ENCODE peak calls at places on chromosomes 6 and 20, in seven cellular contexts. One of them, this sample, is unnamed. For H3K9me3, the result is how much of the 10 kb centered on the place peaks cover.

GRCh38 chr6:129765008-129765407 is 55.0 kb upstream of the ARHGAP18 start:
- DNase-seq in hepatocyte: no peak
- DNase-seq in CD4-positive, alpha-beta T cell: no peak
- DNase-seq in tibial nerve: no peak
- DNase-seq in MM.1S: no peak
- DNase-seq in prostate gland: no peak
- DNase-seq in astrocyte: no peak
- DNase-seq in this sample: no peak

GRCh38 chr6:156686429-156686939 is 90.7 kb upstream of the ARID1B start:
- DNase-seq in hepatocyte: peak
- DNase-seq in CD4-positive, alpha-beta T cell: no peak
- DNase-seq in tibial nerve: no peak
- DNase-seq in MM.1S: peak
- DNase-seq in prostate gland: peak
- DNase-seq in astrocyte: peak
- DNase-seq in this sample: no peak

GRCh38 chr20:43220612-43221011 is 30.9 kb upstream of the PTPRT start:
- DNase-seq in hepatocyte: no peak
- DNase-seq in CD4-positive, alpha-beta T cell: no peak
- DNase-seq in tibial nerve: no peak
- DNase-seq in MM.1S: no peak
- DNase-seq in prostate gland: no peak
- DNase-seq in astrocyte: peak
- DNase-seq in this sample: peak

GRCh38 chr6:139753198-139753861 is 378.9 kb upstream of the CITED2 start:
- DNase-seq in hepatocyte: no peak
- DNase-seq in CD4-positive, alpha-beta T cell: no peak
- DNase-seq in tibial nerve: no peak
- DNase-seq in MM.1S: no peak
- DNase-seq in prostate gland: no peak
- DNase-seq in astrocyte: peak
- DNase-seq in this sample: no peak

GRCh38 chr6:12022903-12023522 is 10.9 kb downstream of the HIVEP1 start:
- DNase-seq in hepatocyte: no peak
- DNase-seq in CD4-positive, alpha-beta T cell: no peak
- DNase-seq in tibial nerve: no peak
- DNase-seq in MM.1S: no peak
- DNase-seq in prostate gland: no peak
- DNase-seq in astrocyte: no peak
- DNase-seq in this sample: no peak

GRCh38 chr20:3177746-3178477 is 4.6 kb upstream of the LZTS3 start:
- DNase-seq in hepatocyte: no peak
- DNase-seq in CD4-positive, alpha-beta T cell: no peak
- DNase-seq in tibial nerve: no peak
- DNase-seq in MM.1S: no peak
- DNase-seq in prostate gland: no peak
- DNase-seq in astrocyte: no peak
- DNase-seq in this sample: no peak

GRCh38 chr6:11229267-11230043 is 3.0 kb downstream of the NEDD9 start:
- DNase-seq in hepatocyte: peak
- DNase-seq in CD4-positive, alpha-beta T cell: no peak
- DNase-seq in tibial nerve: no peak
- DNase-seq in MM.1S: no peak
- DNase-seq in prostate gland: peak
- DNase-seq in astrocyte: no peak
- DNase-seq in this sample: no peak

GRCh38 chr6:111358454-111358853 is 124.6 kb downstream of the REV3L start:
- DNase-seq in hepatocyte: no peak
- DNase-seq in CD4-positive, alpha-beta T cell: no peak
- DNase-seq in tibial nerve: no peak
- DNase-seq in MM.1S: no peak
- DNase-seq in prostate gland: no peak
- DNase-seq in astrocyte: peak
- DNase-seq in this sample: no peak

GRCh38 chr6:42449917-42450313 is 1.8 kb downstream of the TRERF1 start:
- DNase-seq in hepatocyte: no peak
- DNase-seq in CD4-positive, alpha-beta T cell: no peak
- DNase-seq in tibial nerve: no peak
- DNase-seq in MM.1S: no peak
- DNase-seq in prostate gland: no peak
- DNase-seq in astrocyte: no peak
- DNase-seq in this sample: no peak

GRCh38 chr20:50727792-50728485 is 3.4 kb upstream of the PARD6B start:
- DNase-seq in hepatocyte: no peak
- DNase-seq in CD4-positive, alpha-beta T cell: no peak
- DNase-seq in tibial nerve: no peak
- DNase-seq in MM.1S: no peak
- DNase-seq in prostate gland: no peak
- DNase-seq in astrocyte: no peak
- DNase-seq in this sample: no peak

GRCh38 chr6:109322825-109323580 is 59.3 kb downstream of the CD164 start:
- DNase-seq in hepatocyte: no peak
- DNase-seq in CD4-positive, alpha-beta T cell: no peak
- DNase-seq in tibial nerve: peak
- DNase-seq in MM.1S: no peak
- DNase-seq in prostate gland: peak
- DNase-seq in astrocyte: no peak
- DNase-seq in this sample: peak

GRCh38 chr6:153083869-153084268 is 47.2 kb downstream of the RGS17 start:
- DNase-seq in hepatocyte: no peak
- DNase-seq in CD4-positive, alpha-beta T cell: no peak
- DNase-seq in tibial nerve: no peak
- DNase-seq in MM.1S: no peak
- DNase-seq in prostate gland: no peak
- DNase-seq in astrocyte: no peak
- DNase-seq in this sample: no peak

GRCh38 chr6:99195986-99196655 is 153.4 kb downstream of the FAXC start:
- DNase-seq in hepatocyte: no peak
- DNase-seq in CD4-positive, alpha-beta T cell: no peak
- DNase-seq in tibial nerve: no peak
- DNase-seq in MM.1S: no peak
- DNase-seq in prostate gland: no peak
- DNase-seq in astrocyte: no peak
- DNase-seq in this sample: no peak

GRCh38 chr6:32092760-32093497 is 16.2 kb downstream of the TNXB start:
- DNase-seq in hepatocyte: peak
- DNase-seq in CD4-positive, alpha-beta T cell: no peak
- DNase-seq in tibial nerve: no peak
- DNase-seq in MM.1S: no peak
- DNase-seq in prostate gland: no peak
- DNase-seq in astrocyte: no peak
- DNase-seq in this sample: no peak

GRCh38 chr6:2266031-2266430 is 20.6 kb upstream of the GMDS start:
- DNase-seq in hepatocyte: no peak
- DNase-seq in CD4-positive, alpha-beta T cell: no peak
- DNase-seq in tibial nerve: no peak
- DNase-seq in MM.1S: no peak
- DNase-seq in prostate gland: no peak
- DNase-seq in astrocyte: no peak
- DNase-seq in this sample: no peak

GRCh38 chr6:41427642-41428401 is 92.4 kb downstream of the NCR2 start:
- DNase-seq in hepatocyte: peak
- DNase-seq in CD4-positive, alpha-beta T cell: no peak
- DNase-seq in tibial nerve: no peak
- DNase-seq in MM.1S: no peak
- DNase-seq in prostate gland: peak
- DNase-seq in astrocyte: no peak
- DNase-seq in this sample: no peak

GRCh38 chr20:63829943-63830820 is 882 bp downstream of the ZBTB46 start:
- DNase-seq in hepatocyte: peak
- DNase-seq in CD4-positive, alpha-beta T cell: no peak
- DNase-seq in tibial nerve: no peak
- DNase-seq in MM.1S: no peak
- DNase-seq in prostate gland: no peak
- DNase-seq in astrocyte: no peak
- DNase-seq in this sample: no peak

GRCh38 chr6:141501616-141502015 is 631.1 kb upstream of the GJE1 start:
- DNase-seq in hepatocyte: no peak
- DNase-seq in CD4-positive, alpha-beta T cell: no peak
- DNase-seq in tibial nerve: no peak
- DNase-seq in MM.1S: no peak
- DNase-seq in prostate gland: no peak
- DNase-seq in astrocyte: no peak
- DNase-seq in this sample: no peak

GRCh38 chr6:82555801-82556200 is 192.2 kb downstream of the TPBG start:
- DNase-seq in hepatocyte: no peak
- DNase-seq in CD4-positive, alpha-beta T cell: no peak
- DNase-seq in tibial nerve: no peak
- DNase-seq in MM.1S: no peak
- DNase-seq in prostate gland: no peak
- DNase-seq in astrocyte: peak
- DNase-seq in this sample: no peak

GRCh38 chr20:22403860-22404608 is 180.3 kb downstream of the FOXA2 start:
- DNase-seq in hepatocyte: peak
- DNase-seq in CD4-positive, alpha-beta T cell: no peak
- DNase-seq in tibial nerve: no peak
- DNase-seq in MM.1S: peak
- DNase-seq in prostate gland: no peak
- DNase-seq in astrocyte: no peak
- DNase-seq in this sample: no peak

GRCh38 chr6:53618219-53618618 is 47.3 kb downstream of the KLHL31 start:
- DNase-seq in hepatocyte: no peak
- DNase-seq in CD4-positive, alpha-beta T cell: no peak
- DNase-seq in tibial nerve: no peak
- DNase-seq in MM.1S: no peak
- DNase-seq in prostate gland: no peak
- DNase-seq in astrocyte: no peak
- DNase-seq in this sample: no peak
- H3K9me3 ChIP-seq in hepatocyte: under half
- H3K9me3 ChIP-seq in CD4-positive, alpha-beta T cell: under half
- H3K9me3 ChIP-seq in tibial nerve: under half
- H3K9me3 ChIP-seq in MM.1S: under half
- H3K9me3 ChIP-seq in prostate gland: under half
- H3K9me3 ChIP-seq in astrocyte: under half
- H3K9me3 ChIP-seq in this sample: under half

GRCh38 chr6:117627533-117627932 is 25.2 kb upstream of the GOPC start:
- DNase-seq in hepatocyte: no peak
- DNase-seq in CD4-positive, alpha-beta T cell: no peak
- DNase-seq in tibial nerve: no peak
- DNase-seq in MM.1S: no peak
- DNase-seq in prostate gland: no peak
- DNase-seq in astrocyte: no peak
- DNase-seq in this sample: no peak
- H3K9me3 ChIP-seq in hepatocyte: under half
- H3K9me3 ChIP-seq in CD4-positive, alpha-beta T cell: under half
- H3K9me3 ChIP-seq in tibial nerve: under half
- H3K9me3 ChIP-seq in MM.1S: under half
- H3K9me3 ChIP-seq in prostate gland: under half
- H3K9me3 ChIP-seq in astrocyte: under half
- H3K9me3 ChIP-seq in this sample: under half

GRCh38 chr6:9428416-9429172 is 986.3 kb downstream of the TFAP2A start:
- DNase-seq in hepatocyte: no peak
- DNase-seq in CD4-positive, alpha-beta T cell: no peak
- DNase-seq in tibial nerve: no peak
- DNase-seq in MM.1S: no peak
- DNase-seq in prostate gland: no peak
- DNase-seq in astrocyte: peak
- DNase-seq in this sample: no peak
- H3K9me3 ChIP-seq in hepatocyte: under half
- H3K9me3 ChIP-seq in CD4-positive, alpha-beta T cell: under half
- H3K9me3 ChIP-seq in tibial nerve: under half
- H3K9me3 ChIP-seq in MM.1S: under half
- H3K9me3 ChIP-seq in prostate gland: under half
- H3K9me3 ChIP-seq in astrocyte: under half
- H3K9me3 ChIP-seq in this sample: under half

GRCh38 chr6:164640946-164641345 is 668.5 kb downstream of the C6orf118 start:
- DNase-seq in hepatocyte: no peak
- DNase-seq in CD4-positive, alpha-beta T cell: no peak
- DNase-seq in tibial nerve: no peak
- DNase-seq in MM.1S: peak
- DNase-seq in prostate gland: no peak
- DNase-seq in astrocyte: no peak
- DNase-seq in this sample: no peak
- H3K9me3 ChIP-seq in hepatocyte: under half
- H3K9me3 ChIP-seq in CD4-positive, alpha-beta T cell: under half
- H3K9me3 ChIP-seq in tibial nerve: under half
- H3K9me3 ChIP-seq in MM.1S: under half
- H3K9me3 ChIP-seq in prostate gland: under half
- H3K9me3 ChIP-seq in astrocyte: under half
- H3K9me3 ChIP-seq in this sample: under half

GRCh38 chr6:151096691-151097090 is 143.1 kb upstream of the AKAP12 start:
- DNase-seq in hepatocyte: no peak
- DNase-seq in CD4-positive, alpha-beta T cell: no peak
- DNase-seq in tibial nerve: no peak
- DNase-seq in MM.1S: no peak
- DNase-seq in prostate gland: no peak
- DNase-seq in astrocyte: peak
- DNase-seq in this sample: no peak
- H3K9me3 ChIP-seq in hepatocyte: under half
- H3K9me3 ChIP-seq in CD4-positive, alpha-beta T cell: under half
- H3K9me3 ChIP-seq in tibial nerve: under half
- H3K9me3 ChIP-seq in MM.1S: under half
- H3K9me3 ChIP-seq in prostate gland: under half
- H3K9me3 ChIP-seq in astrocyte: under half
- H3K9me3 ChIP-seq in this sample: under half

GRCh38 chr20:61990484-61990883 is 75.2 kb downstream of the TAF4 start:
- DNase-seq in hepatocyte: no peak
- DNase-seq in CD4-positive, alpha-beta T cell: no peak
- DNase-seq in tibial nerve: no peak
- DNase-seq in MM.1S: no peak
- DNase-seq in prostate gland: no peak
- DNase-seq in astrocyte: no peak
- DNase-seq in this sample: no peak

GRCh38 chr20:61994546-61994945 is 71.1 kb downstream of the TAF4 start:
- DNase-seq in hepatocyte: no peak
- DNase-seq in CD4-positive, alpha-beta T cell: no peak
- DNase-seq in tibial nerve: no peak
- DNase-seq in MM.1S: no peak
- DNase-seq in prostate gland: no peak
- DNase-seq in astrocyte: no peak
- DNase-seq in this sample: no peak

GRCh38 chr20:61991476-61991875 is 74.2 kb downstream of the TAF4 start:
- DNase-seq in hepatocyte: no peak
- DNase-seq in CD4-positive, alpha-beta T cell: no peak
- DNase-seq in tibial nerve: no peak
- DNase-seq in MM.1S: no peak
- DNase-seq in prostate gland: no peak
- DNase-seq in astrocyte: no peak
- DNase-seq in this sample: no peak

GRCh38 chr20:61989741-61990140 is 75.9 kb downstream of the TAF4 start:
- DNase-seq in hepatocyte: no peak
- DNase-seq in CD4-positive, alpha-beta T cell: no peak
- DNase-seq in tibial nerve: no peak
- DNase-seq in MM.1S: no peak
- DNase-seq in prostate gland: no peak
- DNase-seq in astrocyte: no peak
- DNase-seq in this sample: no peak

DNA sequence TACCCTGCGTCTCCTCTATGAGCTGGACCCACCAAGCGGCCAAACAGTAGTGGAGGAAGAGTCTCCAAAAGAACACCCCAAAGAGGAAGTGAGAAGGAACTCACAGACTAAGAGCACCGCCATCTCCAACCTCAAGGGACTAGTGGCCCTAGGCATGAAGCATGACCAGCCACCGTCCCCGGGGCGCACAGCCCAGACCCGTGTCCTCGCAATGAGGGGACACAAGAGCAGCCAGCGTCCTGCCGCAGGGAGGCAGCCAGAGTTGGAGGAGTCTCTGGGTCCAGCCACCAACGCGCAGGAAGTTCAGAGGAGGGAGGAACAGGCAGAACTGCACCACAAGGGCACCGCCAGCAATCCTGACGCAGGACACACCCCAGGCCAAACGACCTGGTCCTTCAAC is 72.6 kb downstream of the TAF4 start:
- DNase-seq in hepatocyte: no peak
- DNase-seq in CD4-positive, alpha-beta T cell: no peak
- DNase-seq in tibial nerve: no peak
- DNase-seq in MM.1S: no peak
- DNase-seq in prostate gland: no peak
- DNase-seq in astrocyte: no peak
- DNase-seq in this sample: no peak
- H3K9me3 ChIP-seq in hepatocyte: under half
- H3K9me3 ChIP-seq in CD4-positive, alpha-beta T cell: under half
- H3K9me3 ChIP-seq in tibial nerve: under half
- H3K9me3 ChIP-seq in MM.1S: under half
- H3K9me3 ChIP-seq in prostate gland: under half
- H3K9me3 ChIP-seq in astrocyte: under half
- H3K9me3 ChIP-seq in this sample: under half

This sample was measured in thoracic aorta.